ENCODE peak calls at places on chromosome 14, in seven cellular contexts. C is heart right ventricle, R is adrenal gland, N is lower leg skin, B is PC-3, I is neural progenitor cell, K is fibroblast of lung. P is an unnamed sample.
A peak's percentile ranks its signal among the peaks of the same experiment; 100 is the strongest.

GRCh38 chr14:99273025-99273723 is 1.2 kb upstream of the BCL11B start:
- DNase-seq in K (no peak), R (peak; percentile 34), N (peak; percentile 94), I (peak; percentile 68), C (no peak), B (no peak), P (no peak)

GRCh38 chr14:43988989-43989388 is 518.1 kb downstream of the FSCB start:
- DNase-seq in R (no peak), N (no peak), K (no peak), B (no peak), I (no peak), C (no peak), P (no peak)

GRCh38 chr14:102759416-102759815 is 17.8 kb upstream of the TRAF3 start:
- DNase-seq in C (no peak), N (no peak), B (peak; percentile 20), R (no peak), K (no peak), I (no peak), P (no peak)

GRCh38 chr14:104228221-104228620 is 89.8 kb downstream of the KIF26A start:
- DNase-seq in I (no peak), B (no peak), K (no peak), C (no peak), N (no peak), R (no peak), P (no peak)

GRCh38 chr14:84343637-84344036 is 1186.3 kb upstream of the FLRT2 start:
- DNase-seq in K (peak; percentile 69), N (no peak), C (no peak), R (no peak), I (no peak), B (no peak), P (no peak)

GRCh38 chr14:70987042-70987441 is 79.8 kb downstream of the PCNX1 start:
- DNase-seq in N (no peak), R (no peak), B (no peak), I (no peak), K (no peak), C (no peak), P (no peak)

GRCh38 chr14:28671425-28671824 is 95.2 kb upstream of the FOXG1 start:
- DNase-seq in C (no peak), N (no peak), K (peak; percentile 53), B (peak; percentile 60), I (no peak), R (no peak), P (no peak)

GRCh38 chr14:54805080-54805479 is 97.5 kb downstream of the GCH1 start:
- DNase-seq in K (no peak), N (no peak), R (no peak), B (no peak), I (no peak), C (no peak), P (no peak)

GRCh38 chr14:100827140-100827517 is 1.2 kb downstream of the MEG3 start:
- DNase-seq in R (peak; percentile 46), I (no peak), C (no peak), B (no peak), K (peak; percentile 37), N (no peak), P (no peak)

GRCh38 chr14:26128931-26129674 is 468.7 kb downstream of the NOVA1 start:
- DNase-seq in C (no peak), B (no peak), N (no peak), K (no peak), I (no peak), R (no peak), P (no peak)

GRCh38 chr14:103141117-103141796 is 18.0 kb downstream of the TNFAIP2 start:
- DNase-seq in I (peak; percentile 73), R (peak; percentile 62), B (peak; percentile 76), C (peak; percentile 32), K (peak; percentile 61), N (no peak), P (no peak)

GRCh38 chr14:85534435-85534834 is 4.5 kb downstream of the FLRT2 start:
- DNase-seq in N (peak; percentile 81), K (peak; percentile 25), R (no peak), C (no peak), B (no peak), I (peak; percentile 62), P (peak; percentile 44)

GRCh38 chr14:26286806-26287205 is 311.0 kb downstream of the NOVA1 start:
- DNase-seq in R (no peak), C (no peak), N (no peak), K (no peak), B (peak; percentile 51), I (no peak), P (no peak)

GRCh38 chr14:28766505-28767238 is at the start of gene FOXG1:
- DNase-seq in N (no peak), R (no peak), K (no peak), C (no peak), B (no peak), I (peak; percentile 86), P (peak; percentile 83)

GRCh38 chr14:74015965-74016364 is 3.1 kb downstream of the ENTPD5 start:
- DNase-seq in N (no peak), R (no peak), K (no peak), I (no peak), B (no peak), C (no peak), P (no peak)

GRCh38 chr14:84643438-84643837 is 886.5 kb upstream of the FLRT2 start:
- DNase-seq in B (peak; percentile 66), R (no peak), I (no peak), C (no peak), K (no peak), N (no peak), P (no peak)

GRCh38 chr14:67112344-67112743 is 76.9 kb upstream of the GARIN2 start:
- DNase-seq in K (no peak), R (no peak), I (no peak), C (no peak), N (no peak), B (no peak), P (no peak)

GRCh38 chr14:101276309-101277091 is 284.8 kb upstream of the DIO3 start:
- DNase-seq in C (no peak), R (no peak), I (no peak), K (no peak), N (no peak), B (peak; percentile 92), P (no peak)

GRCh38 chr14:70707138-70708038 is 65.7 kb downstream of the TTC9 start:
- DNase-seq in K (no peak), R (peak; percentile 85), I (no peak), B (peak; percentile 88), N (no peak), C (no peak), P (no peak)

GRCh38 chr14:25049559-25050493 is at the start of gene STXBP6:
- DNase-seq in N (peak; percentile 93), R (peak; percentile 39), C (peak; percentile 83), I (peak; percentile 92), B (no peak), K (peak; percentile 61), P (peak; percentile 72)

GRCh38 chr14:85634205-85634604 is 104.3 kb downstream of the FLRT2 start:
- DNase-seq in K (no peak), I (no peak), C (no peak), B (no peak), N (no peak), R (no peak), P (no peak)

GRCh38 chr14:56789955-56790354 is 20.3 kb downstream of the OTX2 start:
- DNase-seq in K (no peak), B (no peak), R (no peak), N (no peak), I (no peak), C (no peak), P (no peak)

GRCh38 chr14:72777636-72778035 is 116.3 kb downstream of the DPF3 start:
- DNase-seq in R (no peak), K (no peak), N (peak; percentile 36), B (no peak), I (no peak), C (no peak), P (no peak)

GRCh38 chr14:88430976-88431375 is 45.5 kb downstream of the SPATA7 start:
- DNase-seq in N (no peak), R (no peak), C (no peak), K (no peak), I (no peak), B (no peak), P (no peak)

GRCh38 chr14:32087907-32088306 is 10.8 kb downstream of the ARHGAP5 start:
- DNase-seq in K (no peak), I (no peak), R (no peak), C (no peak), B (no peak), N (no peak), P (no peak)
- TF ChIP-seq CTCF in K (no peak), I (no peak), R (no peak), C (no peak), B (no peak), N (no peak), P (no peak)

DNA sequence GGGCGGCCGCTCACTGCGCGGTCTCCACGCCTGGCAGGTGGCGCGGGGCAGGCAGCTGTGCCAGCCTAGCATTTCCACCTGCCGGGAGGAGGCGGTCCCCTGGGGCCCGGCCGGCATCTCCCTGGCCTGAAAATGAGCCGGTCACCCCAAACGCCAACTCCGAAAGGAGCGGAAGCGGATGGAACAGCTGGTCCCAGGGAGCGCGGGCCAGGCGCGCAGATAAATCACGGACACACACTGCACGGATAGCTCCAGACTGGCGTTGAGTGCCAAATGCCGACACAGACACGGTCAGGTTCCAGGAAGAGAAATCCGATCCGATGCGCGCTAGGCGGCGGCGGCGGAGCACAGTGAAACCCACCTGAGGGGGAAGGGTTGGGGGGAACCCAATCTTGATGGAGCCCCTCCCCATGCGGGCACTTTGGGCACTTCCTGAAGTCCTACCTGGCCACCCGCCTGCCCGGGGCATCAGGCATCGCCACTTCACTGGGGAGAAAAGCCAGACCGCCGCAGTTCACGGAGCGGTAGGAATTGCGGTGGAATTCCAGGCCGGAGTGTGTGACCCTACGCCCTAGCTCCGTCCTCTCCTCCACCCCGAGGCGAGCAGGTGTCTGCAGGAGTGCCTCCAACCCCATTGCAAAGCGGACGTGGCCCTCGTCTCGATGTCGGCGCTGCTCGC is 624 bp upstream of the PLEKHD1 start:
- DNase-seq in C (peak; percentile 28), K (peak; percentile 14), I (peak; percentile 78), R (peak; percentile 68), B (peak; percentile 33), N (no peak), P (no peak)
- H3K4me3 ChIP-seq in C (peak overlapping the region; percentile 47), K (no peak overlapping the region), I (peak overlapping the region; percentile 45), R (no peak overlapping the region), B (peak overlapping the region; percentile 67), N (peak overlapping the region; percentile 6), P (peak overlapping the region; percentile 61)

GRCh38 chr14:58772814-58773620 is 135.3 kb downstream of the DACT1 start:
- DNase-seq in B (no peak), I (peak; percentile 62), R (no peak), C (no peak), K (no peak), N (no peak), P (no peak)
- TF ChIP-seq CTCF in B (peak; percentile 28), I (peak; percentile 25), R (no peak), C (no peak), K (no peak), N (no peak), P (no peak)

DNA sequence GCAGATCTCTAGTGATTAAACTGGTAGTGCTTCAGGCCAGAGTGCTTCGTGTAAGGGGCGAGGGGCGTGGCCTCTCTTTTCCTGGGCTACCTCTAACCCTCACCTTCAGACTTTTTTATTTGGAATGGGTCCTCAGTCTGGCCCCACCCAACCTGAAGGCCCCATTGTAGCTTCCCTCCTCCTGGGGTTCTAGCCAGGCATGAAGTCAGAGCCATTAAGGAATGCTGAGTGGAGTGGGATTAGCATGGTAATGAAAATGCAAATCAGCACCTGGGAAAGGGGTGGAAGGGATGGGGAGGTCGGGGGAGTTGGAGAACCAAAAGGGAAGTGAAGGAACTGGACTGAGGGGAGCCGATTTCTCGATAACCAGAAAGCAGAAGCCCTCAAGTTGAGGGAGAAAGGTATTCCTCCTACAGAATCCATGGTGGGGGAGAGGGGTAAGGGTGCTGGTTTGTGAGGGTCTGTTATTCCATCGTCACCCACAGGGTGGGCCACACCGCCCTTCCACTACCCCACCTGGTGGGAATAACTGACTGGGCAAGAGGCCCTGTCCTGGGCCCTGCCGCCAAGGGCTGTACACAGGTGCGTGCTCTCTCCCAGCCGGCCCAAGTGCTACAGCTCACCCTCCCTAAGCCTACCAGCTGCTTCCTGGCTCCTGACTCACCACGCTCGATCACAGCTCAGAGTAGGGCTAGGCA is 14.1 kb downstream of the ZFHX2 start:
- DNase-seq in C (no peak), B (no peak), N (no peak), K (no peak), R (no peak), I (peak; percentile 63), P (no peak)
- H3K4me3 ChIP-seq in C (no peak overlapping the region), B (no peak overlapping the region), N (no peak overlapping the region), K (no peak overlapping the region), R (no peak overlapping the region), I (peak overlapping the region; percentile 6), P (no peak overlapping the region)